ENCODE peak calls at places on chromosomes 1 and 21, in four cellular contexts. X is right lobe of liver, C is BE2C, O is PC-3. L is an unnamed sample.

GRCh38 chr1:60571811-60572210 is 498.2 kb upstream of the C1orf87 start:
- DNase-seq in O (peak; percentile 70), X (no peak), C (no peak), L (no peak)

GRCh38 chr1:200042437-200043329 is 15.2 kb downstream of the NR5A2 start:
- DNase-seq in C (no peak), O (no peak), X (peak; percentile 79), L (no peak)

GRCh38 chr21:44912158-44912473 is 8.6 kb downstream of the ITGB2 start:
- DNase-seq in O (no peak), X (peak; percentile 74), C (no peak), L (no peak)

GRCh38 chr1:218671573-218671972 is 326.4 kb downstream of the TGFB2 start:
- DNase-seq in C (no peak), O (no peak), X (no peak), L (no peak)

GRCh38 chr1:179958359-179958758 is 3.7 kb downstream of the CEP350 start:
- DNase-seq in C (no peak), X (no peak), O (no peak), L (no peak)

GRCh38 chr1:205189162-205189561 is 22.3 kb downstream of the DSTYK start:
- DNase-seq in X (no peak), O (no peak), C (no peak), L (no peak)

GRCh38 chr1:229669333-229669732 is 43.3 kb downstream of the URB2 start:
- DNase-seq in X (no peak), C (peak; percentile 39), O (no peak), L (no peak)

GRCh38 chr1:108685524-108685923 is 6.6 kb upstream of the PRPF38B start:
- DNase-seq in C (no peak), O (no peak), X (no peak), L (no peak)

GRCh38 chr1:239761509-239761908 is 330.2 kb upstream of the FMN2 start:
- DNase-seq in X (no peak), O (no peak), C (no peak), L (no peak)

GRCh38 chr1:116346943-116347673 is 25.9 kb upstream of the ATP1A1 start:
- DNase-seq in O (no peak), C (no peak), X (no peak), L (no peak)

GRCh38 chr1:87045757-87046422 is 131.5 kb downstream of the HS2ST1 start:
- DNase-seq in O (no peak), X (no peak), C (no peak), L (no peak)

GRCh38 chr1:213986020-213986924 is 1.5 kb upstream of the PROX1 start:
- DNase-seq in O (peak; percentile 22), X (no peak), C (no peak), L (no peak)

GRCh38 chr1:30763654-30764248 is 6.2 kb upstream of the LAPTM5 start:
- DNase-seq in X (no peak), O (no peak), C (no peak), L (no peak)

GRCh38 chr1:215544566-215544965 is 22.5 kb upstream of the KCTD3 start:
- DNase-seq in X (no peak), C (peak; percentile 52), O (no peak), L (no peak)

GRCh38 chr1:108082741-108083562 is 117.2 kb downstream of the SLC25A24 start:
- DNase-seq in X (no peak), C (no peak), O (peak; percentile 41), L (no peak)

GRCh38 chr1:227761621-227762230 is 26.5 kb downstream of the SNAP47 start:
- DNase-seq in X (no peak), O (no peak), C (no peak), L (no peak)
- H3K4me1 ChIP-seq in X (no peaks in the 10 kb centered on the region), O (peaks cover 74% of the 10 kb centered on the region), C (no peaks in the 10 kb centered on the region), L (peaks cover 10% of the 10 kb centered on the region)

DNA sequence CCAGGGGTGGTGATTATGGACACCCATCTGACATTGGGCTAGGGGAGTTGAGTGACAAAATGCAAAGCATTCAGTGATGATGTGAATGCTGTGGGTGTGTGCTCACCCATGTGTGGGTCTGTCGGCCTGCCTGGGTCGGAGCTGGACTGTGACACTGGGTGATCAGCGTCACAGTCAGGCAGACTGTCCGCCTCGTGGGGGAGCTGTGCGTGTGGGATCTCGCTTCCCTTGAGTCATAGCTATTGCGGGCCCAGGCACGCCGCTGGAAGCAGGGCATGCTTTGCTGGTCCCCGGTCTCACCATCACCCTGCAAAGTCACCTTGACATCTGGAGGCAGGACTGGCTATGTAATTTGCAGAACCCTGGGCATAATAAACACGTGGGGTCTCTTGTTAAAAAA is 156.9 kb upstream of the IGSF21 start:
- DNase-seq in C (no peak), X (no peak), O (no peak), L (no peak)
- TF ChIP-seq CTCF in C (no peak), X (no peak), O (no peak), L (no peak)

GRCh38 chr21:29301703-29302102 is 3.0 kb downstream of the BACH1 start:
- DNase-seq in X (no peak), O (no peak), C (no peak), L (no peak)

GRCh38 chr21:29303301-29303700 is 4.6 kb downstream of the BACH1 start:
- DNase-seq in C (no peak), X (no peak), O (no peak), L (no peak)

GRCh38 chr21:29304577-29304976 is 5.9 kb downstream of the BACH1 start:
- DNase-seq in C (no peak), O (no peak), X (no peak), L (no peak)

GRCh38 chr21:29300547-29301138 is 1.9 kb downstream of the BACH1 start:
- DNase-seq in X (no peak), O (peak; percentile 16), C (no peak), L (no peak)

GRCh38 chr21:29302340-29302991 is 3.7 kb downstream of the BACH1 start:
- DNase-seq in O (peak; percentile 35), X (no peak), C (no peak), L (no peak)
- H3K4me1 ChIP-seq in O (peaks cover 42% of the 10 kb centered on the region), X (peaks cover 2% of the 10 kb centered on the region), C (no peaks in the 10 kb centered on the region), L (peaks cover 74% of the 10 kb centered on the region)

GRCh38 chr1:27033059-27033746 is 20.6 kb upstream of the TENT5B start:
- DNase-seq in X (no peak), O (no peak), C (no peak), L (no peak)
- TF ChIP-seq CTCF in X (no peak), O (no peak), C (no peak), L (no peak)

DNA sequence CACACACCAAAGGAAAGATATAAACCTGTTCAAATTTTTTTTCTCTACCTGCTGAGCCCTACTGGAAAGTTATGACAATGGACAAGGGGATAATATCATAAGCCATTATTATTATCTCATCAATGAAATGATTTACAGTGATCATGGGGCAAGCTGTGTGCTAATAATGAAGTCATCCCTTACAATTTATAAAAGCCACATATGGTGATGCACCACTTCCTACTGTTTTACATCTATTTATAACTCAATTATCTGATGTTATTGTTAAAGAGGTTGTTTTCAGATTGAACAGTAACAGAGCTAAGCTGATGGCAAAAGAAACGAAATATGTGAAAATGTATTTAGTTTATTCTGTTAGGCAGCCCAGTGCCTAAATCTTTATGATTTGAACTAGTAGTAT is 284.6 kb upstream of the ZRANB2 start:
- DNase-seq in X (no peak), C (no peak), O (no peak), L (no peak)
- H3K4me1 ChIP-seq in X (no peaks in the 10 kb centered on the region), C (no peaks in the 10 kb centered on the region), O (peaks cover 3% of the 10 kb centered on the region), L (no peaks in the 10 kb centered on the region)

GRCh38 chr1:25700626-25701025 is 84.0 kb downstream of the MAN1C1 start:
- DNase-seq in X (no peak), C (peak; percentile 36), O (no peak), L (no peak)
- TF ChIP-seq CTCF in X (no peak), C (peak; percentile 18), O (peak; percentile 24), L (no peak)

DNA sequence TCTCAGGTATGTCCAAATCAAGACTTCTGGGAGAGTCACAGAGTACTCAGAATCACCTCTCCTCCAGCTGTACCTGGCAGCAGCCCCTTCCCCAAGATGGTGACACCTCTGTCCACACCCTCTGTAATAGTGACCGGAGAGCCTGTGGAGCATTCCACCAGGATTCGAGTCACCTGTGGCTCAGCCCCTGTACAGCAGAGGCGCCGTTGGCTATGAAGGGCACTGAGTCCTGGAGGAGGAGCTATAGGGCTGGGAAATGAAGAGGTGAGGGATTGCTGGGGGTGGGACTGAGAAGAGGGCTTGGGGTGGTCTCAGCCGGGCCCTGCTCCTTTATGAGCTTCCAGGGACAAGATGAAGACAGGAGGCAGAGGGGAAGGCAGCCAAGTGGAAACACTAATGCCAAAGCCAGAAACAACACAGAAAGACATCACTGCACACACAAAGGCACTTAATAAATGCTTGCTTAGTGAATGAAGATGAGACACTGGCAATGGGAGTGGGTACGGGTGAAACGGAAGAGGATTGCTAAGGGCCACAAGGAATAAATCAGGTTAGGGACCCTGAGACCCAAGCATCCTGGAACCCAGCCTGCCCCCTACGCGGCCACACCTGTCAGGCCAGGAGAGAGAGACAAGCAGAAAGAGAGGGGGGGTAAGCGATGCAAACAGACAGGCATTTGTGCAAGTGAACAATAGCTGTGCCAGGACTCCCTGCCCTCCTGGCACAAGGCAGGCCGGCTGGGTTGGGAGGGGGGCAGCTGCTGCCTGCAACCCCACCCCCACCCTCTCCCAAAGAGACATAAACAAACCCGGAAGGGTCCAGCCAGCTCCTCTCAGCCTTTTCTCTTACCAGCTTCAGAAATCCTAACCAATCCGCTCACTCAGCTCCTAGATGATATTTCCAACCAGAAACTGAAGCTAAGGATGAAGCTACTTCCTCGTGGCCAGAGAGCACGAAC is 3.9 kb downstream of the ARHGEF2 start:
- DNase-seq in C (no peak), O (no peak), X (no peak), L (no peak)
- H3K4me1 ChIP-seq in C (peaks cover 3% of the 10 kb centered on the region), O (peaks cover 50% of the 10 kb centered on the region), X (no peaks in the 10 kb centered on the region), L (peaks cover 61% of the 10 kb centered on the region)

L was measured in A673.